ENCODE peak calls at places on chromosomes 7 and 10, in nine cellular contexts. One of them, this sample, is unnamed.

GRCh38 chr7:116999316-116999715 is 46.0 kb downstream of the ST7 start:
- DNase-seq in small intestine: no peak
- DNase-seq in WTC11: no peak
- DNase-seq in KBM-7: no peak
- DNase-seq in skeletal muscle cell: no peak
- DNase-seq in astrocyte of the spinal cord: peak
- DNase-seq in RWPE1: no peak
- DNase-seq in stomach: no peak
- DNase-seq in naive thymus-derived CD4-positive, alpha-beta T cell: no peak
- DNase-seq in this sample: no peak

GRCh38 chr10:34028936-34029335 is 694.5 kb upstream of the NRP1 start:
- DNase-seq in small intestine: no peak
- DNase-seq in WTC11: no peak
- DNase-seq in KBM-7: no peak
- DNase-seq in skeletal muscle cell: no peak
- DNase-seq in astrocyte of the spinal cord: no peak
- DNase-seq in RWPE1: no peak
- DNase-seq in stomach: no peak
- DNase-seq in naive thymus-derived CD4-positive, alpha-beta T cell: no peak
- DNase-seq in this sample: no peak

GRCh38 chr10:99859585-99859984 is 77.1 kb downstream of the ABCC2 start:
- DNase-seq in small intestine: no peak
- DNase-seq in WTC11: peak
- DNase-seq in KBM-7: peak
- DNase-seq in skeletal muscle cell: no peak
- DNase-seq in astrocyte of the spinal cord: no peak
- DNase-seq in RWPE1: no peak
- DNase-seq in stomach: no peak
- DNase-seq in naive thymus-derived CD4-positive, alpha-beta T cell: no peak
- DNase-seq in this sample: no peak

GRCh38 chr10:28359334-28359733 is 56.5 kb upstream of the MPP7 start:
- DNase-seq in small intestine: no peak
- DNase-seq in WTC11: no peak
- DNase-seq in KBM-7: no peak
- DNase-seq in skeletal muscle cell: no peak
- DNase-seq in astrocyte of the spinal cord: no peak
- DNase-seq in RWPE1: no peak
- DNase-seq in stomach: no peak
- DNase-seq in naive thymus-derived CD4-positive, alpha-beta T cell: no peak
- DNase-seq in this sample: no peak

GRCh38 chr10:77550378-77550777 is 87.2 kb downstream of the KCNMA1 start:
- DNase-seq in small intestine: no peak
- DNase-seq in WTC11: no peak
- DNase-seq in KBM-7: no peak
- DNase-seq in skeletal muscle cell: no peak
- DNase-seq in astrocyte of the spinal cord: no peak
- DNase-seq in RWPE1: no peak
- DNase-seq in stomach: no peak
- DNase-seq in naive thymus-derived CD4-positive, alpha-beta T cell: no peak
- DNase-seq in this sample: no peak

GRCh38 chr7:44645254-44645653 is 38.8 kb downstream of the OGDH start:
- DNase-seq in small intestine: no peak
- DNase-seq in WTC11: no peak
- DNase-seq in KBM-7: no peak
- DNase-seq in skeletal muscle cell: no peak
- DNase-seq in astrocyte of the spinal cord: no peak
- DNase-seq in RWPE1: no peak
- DNase-seq in stomach: no peak
- DNase-seq in naive thymus-derived CD4-positive, alpha-beta T cell: no peak
- DNase-seq in this sample: no peak

GRCh38 chr7:82964150-82964882 is 198.4 kb downstream of the PCLO start:
- DNase-seq in small intestine: no peak
- DNase-seq in WTC11: no peak
- DNase-seq in KBM-7: no peak
- DNase-seq in skeletal muscle cell: no peak
- DNase-seq in astrocyte of the spinal cord: no peak
- DNase-seq in RWPE1: no peak
- DNase-seq in stomach: no peak
- DNase-seq in naive thymus-derived CD4-positive, alpha-beta T cell: no peak
- DNase-seq in this sample: no peak

GRCh38 chr7:3156508-3156907 is 112.8 kb upstream of the CARD11 start:
- DNase-seq in small intestine: no peak
- DNase-seq in WTC11: no peak
- DNase-seq in KBM-7: no peak
- DNase-seq in skeletal muscle cell: no peak
- DNase-seq in astrocyte of the spinal cord: no peak
- DNase-seq in RWPE1: no peak
- DNase-seq in stomach: no peak
- DNase-seq in naive thymus-derived CD4-positive, alpha-beta T cell: no peak
- DNase-seq in this sample: no peak

GRCh38 chr10:62992145-62992721 is 140.9 kb upstream of the NRBF2 start:
- DNase-seq in small intestine: no peak
- DNase-seq in WTC11: no peak
- DNase-seq in KBM-7: no peak
- DNase-seq in skeletal muscle cell: no peak
- DNase-seq in astrocyte of the spinal cord: peak
- DNase-seq in RWPE1: no peak
- DNase-seq in stomach: no peak
- DNase-seq in naive thymus-derived CD4-positive, alpha-beta T cell: no peak
- DNase-seq in this sample: no peak

GRCh38 chr7:11970132-11970531 is 138.1 kb upstream of the THSD7A start:
- DNase-seq in small intestine: peak
- DNase-seq in WTC11: no peak
- DNase-seq in KBM-7: no peak
- DNase-seq in skeletal muscle cell: no peak
- DNase-seq in astrocyte of the spinal cord: no peak
- DNase-seq in RWPE1: no peak
- DNase-seq in stomach: no peak
- DNase-seq in naive thymus-derived CD4-positive, alpha-beta T cell: no peak
- DNase-seq in this sample: no peak

GRCh38 chr7:32058017-32058416 is 12.2 kb downstream of the PDE1C start:
- DNase-seq in small intestine: no peak
- DNase-seq in WTC11: no peak
- DNase-seq in KBM-7: no peak
- DNase-seq in skeletal muscle cell: peak
- DNase-seq in astrocyte of the spinal cord: no peak
- DNase-seq in RWPE1: no peak
- DNase-seq in stomach: no peak
- DNase-seq in naive thymus-derived CD4-positive, alpha-beta T cell: no peak
- DNase-seq in this sample: no peak

GRCh38 chr10:19638173-19638872 is 177.9 kb upstream of the PLXDC2 start:
- DNase-seq in small intestine: peak
- DNase-seq in WTC11: no peak
- DNase-seq in KBM-7: peak
- DNase-seq in skeletal muscle cell: peak
- DNase-seq in astrocyte of the spinal cord: peak
- DNase-seq in RWPE1: peak
- DNase-seq in stomach: no peak
- DNase-seq in naive thymus-derived CD4-positive, alpha-beta T cell: no peak
- DNase-seq in this sample: no peak

GRCh38 chr7:128830231-128831177 is at the start of gene FLNC:
- DNase-seq in small intestine: no peak
- DNase-seq in WTC11: peak
- DNase-seq in KBM-7: peak
- DNase-seq in skeletal muscle cell: no peak
- DNase-seq in astrocyte of the spinal cord: peak
- DNase-seq in RWPE1: no peak
- DNase-seq in stomach: peak
- DNase-seq in naive thymus-derived CD4-positive, alpha-beta T cell: peak
- DNase-seq in this sample: peak